ENCODE peak calls at places on chromosomes 16 and 17, in six cellular contexts. One of them, this sample, is unnamed.

GRCh38 chr16:81335669-81336068 is 20.9 kb downstream of the GAN start:
- DNase-seq in adrenal gland: no peak
- DNase-seq in heart left ventricle: no peak
- DNase-seq in fibroblast of lung: no peak
- DNase-seq in left lung: no peak
- DNase-seq in ovary: no peak
- DNase-seq in this sample: no peak

GRCh38 chr17:27976331-27976730 is 66.1 kb upstream of the NLK start:
- DNase-seq in ovary: no peak
- DNase-seq in adrenal gland: no peak
- DNase-seq in fibroblast of lung: no peak
- DNase-seq in left lung: no peak
- DNase-seq in heart left ventricle: no peak
- DNase-seq in this sample: no peak

GRCh38 chr16:17836868-17837602 is 366.3 kb upstream of the XYLT1 start:
- DNase-seq in adrenal gland: no peak
- DNase-seq in fibroblast of lung: peak; percentile 86
- DNase-seq in left lung: no peak
- DNase-seq in heart left ventricle: no peak
- DNase-seq in ovary: no peak
- DNase-seq in this sample: peak; percentile 68

GRCh38 chr17:66200685-66201092 is 8.8 kb upstream of the CEP112 start:
- DNase-seq in fibroblast of lung: peak; percentile 86
- DNase-seq in adrenal gland: peak; percentile 55
- DNase-seq in ovary: no peak
- DNase-seq in heart left ventricle: no peak
- DNase-seq in left lung: no peak
- DNase-seq in this sample: no peak

GRCh38 chr16:89417352-89417751 is 73.0 kb downstream of the ANKRD11 start:
- DNase-seq in fibroblast of lung: no peak
- DNase-seq in adrenal gland: no peak
- DNase-seq in left lung: no peak
- DNase-seq in heart left ventricle: no peak
- DNase-seq in ovary: no peak
- DNase-seq in this sample: no peak

GRCh38 chr16:28261916-28262315 is 30.4 kb upstream of the SBK1 start:
- DNase-seq in heart left ventricle: peak; percentile 71
- DNase-seq in fibroblast of lung: no peak
- DNase-seq in left lung: no peak
- DNase-seq in adrenal gland: no peak
- DNase-seq in ovary: no peak
- DNase-seq in this sample: no peak

GRCh38 chr17:56206351-56206750 is 53.1 kb downstream of the ANKFN1 start:
- DNase-seq in fibroblast of lung: no peak
- DNase-seq in ovary: no peak
- DNase-seq in heart left ventricle: no peak
- DNase-seq in left lung: no peak
- DNase-seq in adrenal gland: no peak
- DNase-seq in this sample: no peak

GRCh38 chr16:77794586-77794985 is 6.2 kb downstream of the VAT1L start:
- DNase-seq in fibroblast of lung: peak; percentile 79
- DNase-seq in left lung: no peak
- DNase-seq in adrenal gland: no peak
- DNase-seq in ovary: no peak
- DNase-seq in heart left ventricle: no peak
- DNase-seq in this sample: no peak

GRCh38 chr16:19876501-19877059 is 8.1 kb downstream of the GPRC5B start:
- DNase-seq in fibroblast of lung: no peak
- DNase-seq in adrenal gland: no peak
- DNase-seq in left lung: no peak
- DNase-seq in ovary: no peak
- DNase-seq in heart left ventricle: peak; percentile 73
- DNase-seq in this sample: no peak

GRCh38 chr16:14249291-14250032 is 178.3 kb downstream of the MRTFB start:
- DNase-seq in heart left ventricle: no peak
- DNase-seq in ovary: peak; percentile 65
- DNase-seq in left lung: no peak
- DNase-seq in fibroblast of lung: peak; percentile 63
- DNase-seq in adrenal gland: peak; percentile 38
- DNase-seq in this sample: peak; percentile 13

GRCh38 chr17:75548839-75549238 is 23.3 kb downstream of the LLGL2 start:
- DNase-seq in left lung: no peak
- DNase-seq in fibroblast of lung: no peak
- DNase-seq in heart left ventricle: no peak
- DNase-seq in adrenal gland: no peak
- DNase-seq in ovary: no peak
- DNase-seq in this sample: no peak

GRCh38 chr17:17042851-17043667 is 802 bp downstream of the MPRIP start:
- DNase-seq in fibroblast of lung: peak; percentile 51
- DNase-seq in ovary: peak; percentile 31
- DNase-seq in left lung: no peak
- DNase-seq in adrenal gland: no peak
- DNase-seq in heart left ventricle: no peak
- DNase-seq in this sample: no peak

GRCh38 chr16:74623846-74624245 is 16.9 kb upstream of the GLG1 start:
- DNase-seq in adrenal gland: no peak
- DNase-seq in fibroblast of lung: no peak
- DNase-seq in left lung: no peak
- DNase-seq in ovary: no peak
- DNase-seq in heart left ventricle: no peak
- DNase-seq in this sample: no peak

GRCh38 chr17:7803981-7804380 is 30.0 kb upstream of the KDM6B start:
- DNase-seq in ovary: no peak
- DNase-seq in fibroblast of lung: no peak
- DNase-seq in left lung: peak; percentile 58
- DNase-seq in heart left ventricle: no peak
- DNase-seq in adrenal gland: no peak
- DNase-seq in this sample: no peak

GRCh38 chr16:27827765-27828164 is 235.7 kb downstream of the GSG1L start:
- DNase-seq in fibroblast of lung: no peak
- DNase-seq in heart left ventricle: no peak
- DNase-seq in ovary: no peak
- DNase-seq in adrenal gland: no peak
- DNase-seq in left lung: no peak
- DNase-seq in this sample: no peak

GRCh38 chr17:14157822-14158221 is 78.8 kb downstream of the CDRT15 start:
- DNase-seq in fibroblast of lung: no peak
- DNase-seq in heart left ventricle: no peak
- DNase-seq in adrenal gland: no peak
- DNase-seq in left lung: no peak
- DNase-seq in ovary: no peak
- DNase-seq in this sample: no peak

GRCh38 chr16:70696952-70697600 is 11.2 kb upstream of the MTSS2 start:
- DNase-seq in heart left ventricle: no peak
- DNase-seq in adrenal gland: no peak
- DNase-seq in left lung: peak; percentile 65
- DNase-seq in fibroblast of lung: no peak
- DNase-seq in ovary: no peak
- DNase-seq in this sample: no peak

GRCh38 chr17:64278614-64279013 is 15.6 kb upstream of the TEX2 start:
- DNase-seq in fibroblast of lung: no peak
- DNase-seq in left lung: no peak
- DNase-seq in adrenal gland: no peak
- DNase-seq in ovary: peak; percentile 36
- DNase-seq in heart left ventricle: no peak
- DNase-seq in this sample: no peak

GRCh38 chr17:42283241-42284019 is 4.9 kb upstream of the STAT5A start:
- DNase-seq in left lung: no peak
- DNase-seq in fibroblast of lung: no peak
- DNase-seq in ovary: peak; percentile 12
- DNase-seq in heart left ventricle: peak; percentile 7
- DNase-seq in adrenal gland: peak; percentile 49
- DNase-seq in this sample: no peak

GRCh38 chr17:64252831-64253230 is 10.2 kb downstream of the TEX2 start:
- DNase-seq in heart left ventricle: no peak
- DNase-seq in ovary: no peak
- DNase-seq in left lung: no peak
- DNase-seq in fibroblast of lung: no peak
- DNase-seq in adrenal gland: no peak
- DNase-seq in this sample: no peak

GRCh38 chr17:47816947-47817346 is 4.6 kb downstream of the OSBPL7 start:
- DNase-seq in adrenal gland: no peak
- DNase-seq in left lung: no peak
- DNase-seq in ovary: no peak
- DNase-seq in fibroblast of lung: no peak
- DNase-seq in heart left ventricle: no peak
- DNase-seq in this sample: no peak
- H3K4me3 ChIP-seq in adrenal gland: no peak overlapping the region
- H3K4me3 ChIP-seq in left lung: no peak overlapping the region
- H3K4me3 ChIP-seq in ovary: no peak overlapping the region
- H3K4me3 ChIP-seq in fibroblast of lung: no peak overlapping the region
- H3K4me3 ChIP-seq in heart left ventricle: no peak overlapping the region
- H3K4me3 ChIP-seq in this sample: no peak overlapping the region

DNA sequence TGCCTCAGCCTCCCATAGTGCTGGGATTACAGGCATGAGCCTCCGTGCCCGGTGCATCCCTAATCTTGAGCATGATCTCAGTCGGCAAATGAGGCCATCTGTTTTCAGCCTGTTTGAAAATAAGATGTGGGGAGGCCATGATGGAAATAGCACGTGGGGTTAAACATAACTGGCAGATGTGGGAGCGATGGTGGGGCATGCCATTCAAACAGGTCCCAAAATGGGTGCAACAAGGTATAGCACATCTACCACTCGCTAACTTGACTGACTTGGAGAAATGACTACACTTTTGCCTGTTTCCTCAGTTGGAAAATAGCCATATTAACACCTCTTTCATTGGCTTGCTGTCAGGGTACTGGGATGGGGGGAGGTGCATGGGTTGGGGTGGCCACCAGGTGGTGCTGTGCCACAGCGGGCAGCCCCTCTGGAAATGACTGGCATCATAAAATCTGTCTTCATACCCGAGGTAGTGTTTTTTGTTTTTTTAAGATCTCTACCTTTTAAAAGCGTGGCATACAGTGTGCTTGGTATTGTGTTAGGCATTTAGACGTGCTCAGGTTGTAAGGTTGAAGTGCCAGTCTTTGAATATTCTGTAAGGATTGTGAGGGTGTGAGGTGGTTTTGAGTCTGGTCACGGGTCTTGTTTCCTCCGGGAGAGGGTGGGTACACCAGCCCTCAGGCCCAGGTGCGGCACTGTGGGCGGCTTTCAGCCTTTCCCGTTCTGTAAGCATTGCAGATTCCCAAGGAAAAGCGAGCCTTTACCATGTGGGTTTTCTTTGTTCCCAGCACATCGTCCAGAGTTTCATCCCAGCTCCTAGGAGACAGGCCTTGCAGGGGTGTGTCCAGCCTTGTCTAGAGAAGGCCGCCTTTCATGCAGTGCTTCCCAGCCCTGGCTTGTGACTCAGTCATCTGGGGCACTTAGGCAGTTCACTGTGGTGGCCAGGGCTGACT is 2.9 kb upstream of the TTYH2 start:
- DNase-seq in adrenal gland: peak; percentile 74
- DNase-seq in left lung: peak; percentile 64
- DNase-seq in ovary: peak; percentile 76
- DNase-seq in heart left ventricle: peak; percentile 72
- DNase-seq in fibroblast of lung: peak; percentile 62
- DNase-seq in this sample: no peak
- H3K27ac ChIP-seq in adrenal gland: no peak overlapping the region
- H3K27ac ChIP-seq in left lung: no peak overlapping the region
- H3K27ac ChIP-seq in ovary: no peak overlapping the region
- H3K27ac ChIP-seq in heart left ventricle: no peak overlapping the region
- H3K27ac ChIP-seq in fibroblast of lung: peak overlapping the region; percentile 10
- H3K27ac ChIP-seq in this sample: no peak overlapping the region

GRCh38 chr16:35149550-35149949 is 1690.1 kb downstream of the TP53TG3F start:
- DNase-seq in left lung: no peak
- DNase-seq in heart left ventricle: no peak
- DNase-seq in adrenal gland: no peak
- DNase-seq in ovary: no peak
- DNase-seq in fibroblast of lung: no peak
- DNase-seq in this sample: no peak

GRCh38 chr16:35152067-35152627 is 1692.7 kb downstream of the TP53TG3F start:
- DNase-seq in left lung: no peak
- DNase-seq in fibroblast of lung: no peak
- DNase-seq in heart left ventricle: no peak
- DNase-seq in adrenal gland: no peak
- DNase-seq in ovary: no peak
- DNase-seq in this sample: no peak

GRCh38 chr16:35148748-35149147 is 1689.3 kb downstream of the TP53TG3F start:
- DNase-seq in ovary: no peak
- DNase-seq in heart left ventricle: no peak
- DNase-seq in adrenal gland: no peak
- DNase-seq in fibroblast of lung: no peak
- DNase-seq in left lung: no peak
- DNase-seq in this sample: no peak

GRCh38 chr16:35147556-35148504 is 1688.4 kb downstream of the TP53TG3F start:
- DNase-seq in ovary: no peak
- DNase-seq in fibroblast of lung: no peak
- DNase-seq in heart left ventricle: peak; percentile 11
- DNase-seq in left lung: no peak
- DNase-seq in adrenal gland: no peak
- DNase-seq in this sample: no peak

DNA sequence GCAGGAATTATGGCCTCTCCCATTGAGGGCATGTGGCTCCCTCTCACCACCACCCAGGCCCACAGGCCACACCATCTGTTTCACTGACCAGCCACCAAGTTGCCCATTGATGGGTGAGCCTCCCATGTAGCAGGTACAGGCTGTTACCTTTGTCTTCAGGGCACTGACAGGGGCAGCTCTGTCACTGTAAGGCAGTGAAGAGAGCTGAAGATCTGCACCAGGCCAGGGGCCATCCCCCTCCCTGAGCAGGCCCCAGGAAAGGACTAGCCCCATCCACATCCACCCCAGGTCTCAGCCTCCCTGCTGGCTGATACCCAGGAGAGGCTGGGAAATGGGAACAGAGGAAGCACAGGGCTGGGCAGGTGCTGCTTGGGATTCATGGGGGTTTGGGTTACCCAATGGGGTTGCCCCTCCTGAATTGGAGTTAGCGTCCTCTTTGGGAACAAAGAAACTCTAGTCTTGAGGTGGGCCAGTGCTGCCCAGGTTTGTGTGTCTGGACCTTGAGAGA is 1691.4 kb downstream of the TP53TG3F start:
- DNase-seq in fibroblast of lung: no peak
- DNase-seq in ovary: no peak
- DNase-seq in adrenal gland: no peak
- DNase-seq in left lung: no peak
- DNase-seq in heart left ventricle: no peak
- DNase-seq in this sample: no peak
- H3K9me3 ChIP-seq in fibroblast of lung: no peaks in the 10 kb centered on the region
- H3K9me3 ChIP-seq in ovary: no peaks in the 10 kb centered on the region
- H3K9me3 ChIP-seq in adrenal gland: no peaks in the 10 kb centered on the region
- H3K9me3 ChIP-seq in left lung: no peaks in the 10 kb centered on the region
- H3K9me3 ChIP-seq in heart left ventricle: no peaks in the 10 kb centered on the region
- H3K9me3 ChIP-seq in this sample: peaks cover 27% of the 10 kb centered on the region

GRCh38 chr17:40067710-40068109 is 4.9 kb downstream of the THRA start:
- DNase-seq in heart left ventricle: no peak
- DNase-seq in adrenal gland: no peak
- DNase-seq in fibroblast of lung: no peak
- DNase-seq in left lung: no peak
- DNase-seq in ovary: no peak
- DNase-seq in this sample: no peak

GRCh38 chr17:40068584-40068916 is 5.8 kb downstream of the THRA start:
- DNase-seq in left lung: no peak
- DNase-seq in ovary: no peak
- DNase-seq in heart left ventricle: no peak
- DNase-seq in adrenal gland: no peak
- DNase-seq in fibroblast of lung: no peak
- DNase-seq in this sample: no peak

GRCh38 chr17:40068917-40069750 is 6.4 kb downstream of the THRA start:
- DNase-seq in fibroblast of lung: peak; percentile 93
- DNase-seq in adrenal gland: peak; percentile 93
- DNase-seq in left lung: peak; percentile 88
- DNase-seq in heart left ventricle: peak; percentile 91
- DNase-seq in ovary: peak; percentile 97
- DNase-seq in this sample: no peak

GRCh38 chr17:40069751-40070643 is 7.2 kb downstream of the THRA start:
- DNase-seq in adrenal gland: no peak
- DNase-seq in heart left ventricle: peak; percentile 49
- DNase-seq in ovary: peak; percentile 66
- DNase-seq in fibroblast of lung: peak; percentile 56
- DNase-seq in left lung: no peak
- DNase-seq in this sample: no peak

GRCh38 chr17:40068129-40068581 is 5.4 kb downstream of the THRA start:
- DNase-seq in adrenal gland: no peak
- DNase-seq in left lung: no peak
- DNase-seq in fibroblast of lung: no peak
- DNase-seq in ovary: peak; percentile 47
- DNase-seq in heart left ventricle: no peak
- DNase-seq in this sample: no peak
- H3K4me3 ChIP-seq in adrenal gland: peak overlapping the region; percentile 30
- H3K4me3 ChIP-seq in left lung: no peak overlapping the region
- H3K4me3 ChIP-seq in fibroblast of lung: no peak overlapping the region
- H3K4me3 ChIP-seq in ovary: peak overlapping the region; percentile 20
- H3K4me3 ChIP-seq in heart left ventricle: peak overlapping the region; percentile 31
- H3K4me3 ChIP-seq in this sample: no peak overlapping the region

This sample was measured in iPS DF 6.9.